ENCODE peak calls at places on chromosomes 6 and 20, in four cellular contexts. R is right cardiac atrium, H is breast epithelium, K is aorta. J is an unnamed sample.

GRCh38 chr6:134287863-134288537 is 29.9 kb downstream of the SGK1 start:
- DNase-seq in R (no peak), H (no peak), K (no peak), J (no peak)

GRCh38 chr6:152978058-152978457 is 4.8 kb downstream of the FBXO5 start:
- DNase-seq in R (no peak), H (no peak), K (no peak), J (no peak)

GRCh38 chr6:36506617-36507016 is 40.7 kb downstream of the STK38 start:
- DNase-seq in R (no peak), H (no peak), K (no peak), J (no peak)

GRCh38 chr20:50634191-50634590 is 57.2 kb downstream of the RIPOR3 start:
- DNase-seq in R (no peak), H (no peak), K (no peak), J (no peak)

GRCh38 chr6:53721766-53722165 is 56.2 kb upstream of the KLHL31 start:
- DNase-seq in R (no peak), H (no peak), K (no peak), J (no peak)

GRCh38 chr6:157096105-157096504 is 227.2 kb downstream of the TMEM242 start:
- DNase-seq in R (no peak), H (no peak), K (no peak), J (no peak)

GRCh38 chr20:54194724-54195438 is 13.0 kb upstream of the PFDN4 start:
- DNase-seq in R (no peak), H (no peak), K (no peak), J (no peak)

GRCh38 chr20:18307301-18307700 is 19.0 kb downstream of the ZNF133 start:
- DNase-seq in R (no peak), H (no peak), K (no peak), J (no peak)

GRCh38 chr20:47019106-47019824 is 124.6 kb downstream of the EYA2 start:
- DNase-seq in R (peak; percentile 28), H (no peak), K (no peak), J (no peak)

GRCh38 chr6:21157186-21157929 is 436.2 kb upstream of the SOX4 start:
- DNase-seq in R (no peak), H (no peak), K (no peak), J (no peak)

GRCh38 chr6:100105919-100106318 is 111.9 kb upstream of the MCHR2 start:
- DNase-seq in R (no peak), H (no peak), K (no peak), J (no peak)

GRCh38 chr6:88806728-88807127 is 156.7 kb downstream of the RNGTT start:
- DNase-seq in R (no peak), H (no peak), K (no peak), J (no peak)

GRCh38 chr6:169932491-169932890 is 181.1 kb downstream of the ERMARD start:
- DNase-seq in R (no peak), H (no peak), K (no peak), J (no peak)

GRCh38 chr20:32945710-32946221 is 58.5 kb downstream of the SUN5 start:
- DNase-seq in R (no peak), H (no peak), K (no peak), J (no peak)

GRCh38 chr6:100464910-100465700 is at the start of gene SIM1:
- DNase-seq in R (peak; percentile 52), H (no peak), K (no peak), J (no peak)

GRCh38 chr6:75196051-75196743 is 9.7 kb downstream of the COL12A1 start:
- DNase-seq in R (no peak), H (no peak), K (no peak), J (no peak)

GRCh38 chr20:22684763-22685443 is 100.5 kb upstream of the FOXA2 start:
- DNase-seq in R (no peak), H (no peak), K (no peak), J (no peak)

GRCh38 chr6:161110380-161110779 is 118.8 kb downstream of the MAP3K4 start:
- DNase-seq in R (no peak), H (no peak), K (no peak), J (no peak)
- H3K27ac ChIP-seq in R (no peak overlapping the region), H (no peak overlapping the region), K (no peak overlapping the region), J (no peak overlapping the region)

GRCh38 chr20:45461225-45461624 is 8.3 kb upstream of the WFDC2 start:
- DNase-seq in R (no peak), H (no peak), K (no peak), J (no peak)
- H3K27me3 ChIP-seq in R (no peaks in the 10 kb centered on the region), H (no peaks in the 10 kb centered on the region), K (no peaks in the 10 kb centered on the region), J (peaks cover 3% of the 10 kb centered on the region)

DNA sequence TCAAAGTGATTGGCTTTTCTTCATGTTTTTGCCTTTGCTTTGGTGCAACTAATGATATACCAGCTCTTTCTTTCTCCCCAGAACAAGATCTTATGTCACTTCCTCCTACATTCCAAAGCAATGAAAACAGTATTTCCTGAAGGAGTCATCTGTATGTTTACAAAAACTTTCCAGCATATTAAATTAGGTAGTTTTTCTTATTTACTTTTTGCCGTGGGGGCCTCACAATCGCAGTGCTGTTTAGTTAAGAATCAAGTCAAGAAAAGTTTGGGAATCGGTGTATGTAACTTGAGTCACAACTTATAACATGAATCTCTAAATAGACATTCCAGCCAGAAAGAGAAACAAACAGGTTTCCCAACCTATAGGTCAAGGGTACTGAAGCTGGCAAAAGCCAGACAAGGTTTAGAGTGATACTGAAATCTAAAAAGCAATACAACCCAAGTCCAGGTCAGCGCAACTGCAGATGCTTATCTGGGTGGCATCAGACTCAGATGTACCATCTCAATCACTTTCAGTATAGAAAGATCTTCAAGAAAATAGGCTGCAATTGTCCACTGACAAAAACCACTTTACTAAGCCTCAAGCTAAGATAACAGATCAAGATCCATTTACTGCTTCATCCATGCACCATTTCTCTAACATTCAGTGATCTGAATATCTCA is 63.6 kb downstream of the IPCEF1 start:
- DNase-seq in R (no peak), H (no peak), K (no peak), J (no peak)
- H3K27ac ChIP-seq in R (no peak overlapping the region), H (no peak overlapping the region), K (no peak overlapping the region), J (no peak overlapping the region)

GRCh38 chr6:27238010-27238983 is 9.2 kb upstream of the PRSS16 start:
- DNase-seq in R (no peak), H (no peak), K (no peak), J (no peak)

GRCh38 chr6:27237089-27237723 is 10.3 kb upstream of the PRSS16 start:
- DNase-seq in R (no peak), H (no peak), K (no peak), J (no peak)

GRCh38 chr6:27239258-27239657 is 8.2 kb upstream of the PRSS16 start:
- DNase-seq in R (no peak), H (no peak), K (no peak), J (no peak)

GRCh38 chr6:27230758-27231111 is 16.8 kb upstream of the PRSS16 start:
- DNase-seq in R (no peak), H (no peak), K (no peak), J (no peak)

GRCh38 chr6:27234576-27234975 is 12.9 kb upstream of the PRSS16 start:
- DNase-seq in R (no peak), H (no peak), K (no peak), J (no peak)
- H3K27me3 ChIP-seq in R (peaks cover 6% of the 10 kb centered on the region), H (peaks cover 88% of the 10 kb centered on the region), K (no peaks in the 10 kb centered on the region), J (peaks cover 37% of the 10 kb centered on the region)

DNA sequence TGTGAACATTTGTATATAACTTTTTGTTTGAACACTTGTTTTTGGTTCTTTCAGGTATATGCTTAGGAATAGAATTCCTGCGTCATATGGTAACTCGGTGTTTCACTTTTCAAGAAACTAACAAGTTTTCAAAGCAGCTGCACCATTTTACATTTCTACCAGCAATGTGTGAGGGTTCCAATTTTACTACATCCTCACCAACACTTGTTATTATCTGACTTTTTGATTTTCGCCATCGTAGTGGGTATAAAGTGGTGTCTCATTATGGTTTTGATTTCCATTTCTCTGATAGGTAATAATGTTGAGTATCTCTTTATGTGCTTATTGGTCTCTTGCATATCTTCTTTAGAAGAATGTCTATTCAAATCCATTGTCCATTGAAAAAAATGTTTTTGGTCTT is 39.6 kb upstream of the MROH8 start:
- DNase-seq in R (no peak), H (no peak), K (no peak), J (no peak)
- H3K27ac ChIP-seq in R (no peak overlapping the region), H (no peak overlapping the region), K (no peak overlapping the region), J (no peak overlapping the region)

GRCh38 chr6:1105833-1106400 is 206.0 kb upstream of the FOXQ1 start:
- DNase-seq in R (no peak), H (no peak), K (no peak), J (no peak)

GRCh38 chr6:1107578-1107977 is 204.3 kb upstream of the FOXQ1 start:
- DNase-seq in R (no peak), H (no peak), K (no peak), J (no peak)

GRCh38 chr6:1104988-1105670 is 206.8 kb upstream of the FOXQ1 start:
- DNase-seq in R (no peak), H (no peak), K (no peak), J (no peak)

GRCh38 chr6:1103027-1103426 is 208.9 kb upstream of the FOXQ1 start:
- DNase-seq in R (no peak), H (no peak), K (no peak), J (no peak)

GRCh38 chr6:1103945-1104623 is 207.8 kb upstream of the FOXQ1 start:
- DNase-seq in R (no peak), H (no peak), K (no peak), J (no peak)
- H3K27me3 ChIP-seq in R (no peaks in the 10 kb centered on the region), H (peaks cover 3% of the 10 kb centered on the region), K (peaks cover 3% of the 10 kb centered on the region), J (peaks cover 8% of the 10 kb centered on the region)

J was measured in effector memory CD4-positive, alpha-beta T cell.